ENCODE peak calls at places on chromosomes 16 and 17, in ten cellular contexts. One of them, this sample, is unnamed.
A peak's percentile ranks its signal among the peaks of the same experiment; 100 is the strongest.

GRCh38 chr17:56478836-56479447 is 114.6 kb upstream of the NOG start:
- DNase-seq in body of pancreas: peak; percentile 5
- DNase-seq in prostate gland: no peak
- DNase-seq in keratinocyte: no peak
- DNase-seq in aorta: no peak
- DNase-seq in lower lobe of right lung: no peak
- DNase-seq in Panc1: peak; percentile 8
- DNase-seq in pancreas: peak; percentile 8
- DNase-seq in heart left ventricle: no peak
- DNase-seq in NT2/D1: peak; percentile 16
- DNase-seq in this sample: peak; percentile 37

GRCh38 chr17:45021607-45022287 is 29.7 kb downstream of the DCAKD start:
- DNase-seq in aorta: peak; percentile 79
- DNase-seq in prostate gland: peak; percentile 42
- DNase-seq in lower lobe of right lung: peak; percentile 79
- DNase-seq in keratinocyte: no peak
- DNase-seq in NT2/D1: no peak
- DNase-seq in Panc1: no peak
- DNase-seq in heart left ventricle: peak; percentile 70
- DNase-seq in pancreas: peak; percentile 75
- DNase-seq in body of pancreas: peak; percentile 75
- DNase-seq in this sample: no peak

GRCh38 chr16:58960484-58960883 is 226.4 kb upstream of the GOT2 start:
- DNase-seq in keratinocyte: no peak
- DNase-seq in prostate gland: no peak
- DNase-seq in body of pancreas: no peak
- DNase-seq in pancreas: no peak
- DNase-seq in Panc1: no peak
- DNase-seq in aorta: no peak
- DNase-seq in heart left ventricle: no peak
- DNase-seq in lower lobe of right lung: no peak
- DNase-seq in NT2/D1: no peak
- DNase-seq in this sample: peak; percentile 13

GRCh38 chr17:72603346-72604242 is 482.8 kb downstream of the SOX9 start:
- DNase-seq in pancreas: no peak
- DNase-seq in heart left ventricle: no peak
- DNase-seq in aorta: no peak
- DNase-seq in lower lobe of right lung: no peak
- DNase-seq in prostate gland: no peak
- DNase-seq in keratinocyte: no peak
- DNase-seq in Panc1: no peak
- DNase-seq in body of pancreas: no peak
- DNase-seq in NT2/D1: no peak
- DNase-seq in this sample: no peak

GRCh38 chr17:55567240-55568216 is 56.3 kb upstream of the SMIM36 start:
- DNase-seq in pancreas: peak; percentile 22
- DNase-seq in body of pancreas: peak; percentile 36
- DNase-seq in heart left ventricle: peak; percentile 35
- DNase-seq in prostate gland: no peak
- DNase-seq in aorta: peak; percentile 56
- DNase-seq in Panc1: no peak
- DNase-seq in lower lobe of right lung: no peak
- DNase-seq in keratinocyte: no peak
- DNase-seq in NT2/D1: no peak
- DNase-seq in this sample: no peak

GRCh38 chr16:54816471-54816870 is 114.2 kb upstream of the IRX5 start:
- DNase-seq in prostate gland: no peak
- DNase-seq in body of pancreas: no peak
- DNase-seq in aorta: no peak
- DNase-seq in pancreas: no peak
- DNase-seq in lower lobe of right lung: no peak
- DNase-seq in NT2/D1: no peak
- DNase-seq in Panc1: no peak
- DNase-seq in keratinocyte: no peak
- DNase-seq in heart left ventricle: no peak
- DNase-seq in this sample: no peak

GRCh38 chr16:57863434-57864160 is 61.3 kb upstream of the KIFC3 start:
- DNase-seq in Panc1: peak; percentile 42
- DNase-seq in prostate gland: peak; percentile 63
- DNase-seq in pancreas: peak; percentile 75
- DNase-seq in keratinocyte: no peak
- DNase-seq in aorta: peak; percentile 77
- DNase-seq in lower lobe of right lung: peak; percentile 60
- DNase-seq in body of pancreas: peak; percentile 79
- DNase-seq in NT2/D1: peak; percentile 92
- DNase-seq in heart left ventricle: peak; percentile 61
- DNase-seq in this sample: peak; percentile 74

GRCh38 chr16:82504811-82505210 is 122.0 kb upstream of the CDH13 start:
- DNase-seq in heart left ventricle: no peak
- DNase-seq in keratinocyte: no peak
- DNase-seq in body of pancreas: no peak
- DNase-seq in lower lobe of right lung: no peak
- DNase-seq in NT2/D1: no peak
- DNase-seq in Panc1: no peak
- DNase-seq in pancreas: no peak
- DNase-seq in aorta: no peak
- DNase-seq in prostate gland: no peak
- DNase-seq in this sample: no peak

GRCh38 chr17:49290690-49291326 is 60.2 kb upstream of the PHOSPHO1 start:
- DNase-seq in prostate gland: no peak
- DNase-seq in heart left ventricle: no peak
- DNase-seq in pancreas: no peak
- DNase-seq in body of pancreas: no peak
- DNase-seq in NT2/D1: no peak
- DNase-seq in Panc1: peak; percentile 12
- DNase-seq in lower lobe of right lung: no peak
- DNase-seq in keratinocyte: no peak
- DNase-seq in aorta: no peak
- DNase-seq in this sample: no peak

GRCh38 chr17:16459850-16460550 is 32.0 kb downstream of the LRRC75A start:
- DNase-seq in pancreas: no peak
- DNase-seq in aorta: no peak
- DNase-seq in lower lobe of right lung: no peak
- DNase-seq in keratinocyte: no peak
- DNase-seq in Panc1: no peak
- DNase-seq in prostate gland: no peak
- DNase-seq in body of pancreas: peak; percentile 27
- DNase-seq in NT2/D1: no peak
- DNase-seq in heart left ventricle: no peak
- DNase-seq in this sample: no peak

GRCh38 chr17:76495663-76496400 is 5.4 kb downstream of the RHBDF2 start:
- DNase-seq in lower lobe of right lung: no peak
- DNase-seq in prostate gland: no peak
- DNase-seq in aorta: no peak
- DNase-seq in body of pancreas: no peak
- DNase-seq in Panc1: no peak
- DNase-seq in keratinocyte: no peak
- DNase-seq in pancreas: no peak
- DNase-seq in NT2/D1: no peak
- DNase-seq in heart left ventricle: no peak
- DNase-seq in this sample: no peak

GRCh38 chr17:19370493-19370960 is 7.8 kb upstream of the MAPK7 start:
- DNase-seq in Panc1: no peak
- DNase-seq in heart left ventricle: peak; percentile 78
- DNase-seq in aorta: peak; percentile 67
- DNase-seq in lower lobe of right lung: peak; percentile 68
- DNase-seq in body of pancreas: no peak
- DNase-seq in NT2/D1: no peak
- DNase-seq in prostate gland: no peak
- DNase-seq in pancreas: no peak
- DNase-seq in keratinocyte: no peak
- DNase-seq in this sample: no peak

GRCh38 chr16:1428511-1428910 is 2.4 kb upstream of the PERCC1 start:
- DNase-seq in lower lobe of right lung: no peak
- DNase-seq in pancreas: no peak
- DNase-seq in keratinocyte: no peak
- DNase-seq in prostate gland: no peak
- DNase-seq in body of pancreas: no peak
- DNase-seq in aorta: no peak
- DNase-seq in heart left ventricle: no peak
- DNase-seq in Panc1: no peak
- DNase-seq in NT2/D1: no peak
- DNase-seq in this sample: no peak

GRCh38 chr16:11310997-11311561 is 29.9 kb upstream of the PRM1 start:
- DNase-seq in body of pancreas: no peak
- DNase-seq in heart left ventricle: no peak
- DNase-seq in NT2/D1: no peak
- DNase-seq in aorta: no peak
- DNase-seq in pancreas: no peak
- DNase-seq in prostate gland: no peak
- DNase-seq in Panc1: no peak
- DNase-seq in lower lobe of right lung: no peak
- DNase-seq in keratinocyte: no peak
- DNase-seq in this sample: no peak

DNA sequence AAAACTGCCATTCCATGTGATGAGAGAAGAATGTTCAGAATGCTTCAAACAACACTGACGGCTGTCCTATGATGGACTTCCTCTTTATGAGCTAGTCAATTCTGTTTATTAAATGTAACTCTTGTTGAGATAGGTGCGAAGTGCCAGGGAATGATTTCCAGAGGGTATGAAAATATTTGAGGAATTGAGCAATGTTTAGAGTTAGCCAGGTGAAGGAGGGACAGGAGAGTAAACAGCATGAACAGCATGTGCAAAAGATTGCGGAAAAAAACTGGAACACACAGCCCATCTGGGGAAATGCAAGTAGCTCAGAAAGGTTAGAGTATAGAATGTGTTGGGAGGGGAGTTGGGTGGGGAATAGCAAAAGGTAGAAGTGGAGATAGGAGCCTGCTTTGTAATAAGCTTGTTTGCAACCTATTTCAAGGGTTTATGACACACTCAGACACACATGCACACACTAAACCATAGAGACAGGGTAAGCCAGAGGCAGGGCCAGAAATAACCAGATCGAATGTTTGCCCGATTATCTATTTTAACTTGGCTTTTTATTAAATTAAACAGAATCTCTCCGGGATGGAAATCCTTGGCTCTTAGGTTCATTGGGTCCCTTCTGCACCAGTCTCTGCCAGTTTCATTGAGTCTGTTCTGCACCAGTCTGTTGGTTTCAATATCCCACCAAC is 135.6 kb upstream of the COX10 start:
- DNase-seq in pancreas: no peak
- DNase-seq in prostate gland: no peak
- DNase-seq in aorta: no peak
- DNase-seq in lower lobe of right lung: no peak
- DNase-seq in heart left ventricle: no peak
- DNase-seq in Panc1: no peak
- DNase-seq in body of pancreas: no peak
- DNase-seq in keratinocyte: no peak
- DNase-seq in NT2/D1: no peak
- DNase-seq in this sample: no peak
- H3K27me3 ChIP-seq in pancreas: no peaks in the 10 kb centered on the region
- H3K27me3 ChIP-seq in prostate gland: no peaks in the 10 kb centered on the region
- H3K27me3 ChIP-seq in aorta: no peaks in the 10 kb centered on the region
- H3K27me3 ChIP-seq in lower lobe of right lung: no peaks in the 10 kb centered on the region
- H3K27me3 ChIP-seq in heart left ventricle: no peaks in the 10 kb centered on the region
- H3K27me3 ChIP-seq in Panc1: no peaks in the 10 kb centered on the region
- H3K27me3 ChIP-seq in body of pancreas: no peaks in the 10 kb centered on the region
- H3K27me3 ChIP-seq in keratinocyte: no peaks in the 10 kb centered on the region
- H3K27me3 ChIP-seq in NT2/D1: no peaks in the 10 kb centered on the region
- H3K27me3 ChIP-seq in this sample: no peaks in the 10 kb centered on the region

GRCh38 chr16:49698416-49698815 is 157.5 kb downstream of the ZNF423 start:
- DNase-seq in Panc1: no peak
- DNase-seq in heart left ventricle: peak; percentile 54
- DNase-seq in body of pancreas: no peak
- DNase-seq in NT2/D1: no peak
- DNase-seq in keratinocyte: no peak
- DNase-seq in pancreas: no peak
- DNase-seq in prostate gland: no peak
- DNase-seq in aorta: peak; percentile 73
- DNase-seq in lower lobe of right lung: no peak
- DNase-seq in this sample: no peak
- H3K4me1 ChIP-seq in Panc1: no peaks in the 10 kb centered on the region
- H3K4me1 ChIP-seq in heart left ventricle: peaks cover 55% of the 10 kb centered on the region
- H3K4me1 ChIP-seq in body of pancreas: no peaks in the 10 kb centered on the region
- H3K4me1 ChIP-seq in NT2/D1: peaks cover 23% of the 10 kb centered on the region
- H3K4me1 ChIP-seq in keratinocyte: peaks cover 30% of the 10 kb centered on the region
- H3K4me1 ChIP-seq in pancreas: no peaks in the 10 kb centered on the region
- H3K4me1 ChIP-seq in prostate gland: no peaks in the 10 kb centered on the region
- H3K4me1 ChIP-seq in aorta: peaks cover 3% of the 10 kb centered on the region
- H3K4me1 ChIP-seq in lower lobe of right lung: peaks cover 20% of the 10 kb centered on the region
- H3K4me1 ChIP-seq in this sample: peaks cover 23% of the 10 kb centered on the region

GRCh38 chr17:36863131-36863530 is 74.1 kb upstream of the LHX1 start:
- DNase-seq in prostate gland: no peak
- DNase-seq in body of pancreas: no peak
- DNase-seq in pancreas: no peak
- DNase-seq in lower lobe of right lung: no peak
- DNase-seq in Panc1: no peak
- DNase-seq in NT2/D1: no peak
- DNase-seq in heart left ventricle: no peak
- DNase-seq in aorta: no peak
- DNase-seq in keratinocyte: no peak
- DNase-seq in this sample: no peak

GRCh38 chr17:36863676-36864075 is 73.6 kb upstream of the LHX1 start:
- DNase-seq in NT2/D1: no peak
- DNase-seq in lower lobe of right lung: no peak
- DNase-seq in body of pancreas: no peak
- DNase-seq in prostate gland: no peak
- DNase-seq in aorta: no peak
- DNase-seq in keratinocyte: no peak
- DNase-seq in heart left ventricle: no peak
- DNase-seq in Panc1: no peak
- DNase-seq in pancreas: no peak
- DNase-seq in this sample: no peak

GRCh38 chr17:36864230-36864629 is 73.0 kb upstream of the LHX1 start:
- DNase-seq in prostate gland: no peak
- DNase-seq in pancreas: no peak
- DNase-seq in aorta: no peak
- DNase-seq in keratinocyte: no peak
- DNase-seq in lower lobe of right lung: no peak
- DNase-seq in NT2/D1: no peak
- DNase-seq in Panc1: no peak
- DNase-seq in body of pancreas: no peak
- DNase-seq in heart left ventricle: no peak
- DNase-seq in this sample: no peak

GRCh38 chr17:36862116-36862920 is 75.0 kb upstream of the LHX1 start:
- DNase-seq in heart left ventricle: no peak
- DNase-seq in aorta: no peak
- DNase-seq in lower lobe of right lung: no peak
- DNase-seq in Panc1: no peak
- DNase-seq in prostate gland: no peak
- DNase-seq in NT2/D1: no peak
- DNase-seq in body of pancreas: no peak
- DNase-seq in keratinocyte: no peak
- DNase-seq in pancreas: no peak
- DNase-seq in this sample: no peak

GRCh38 chr17:36864827-36865320 is 72.4 kb upstream of the LHX1 start:
- DNase-seq in aorta: no peak
- DNase-seq in heart left ventricle: no peak
- DNase-seq in Panc1: no peak
- DNase-seq in lower lobe of right lung: no peak
- DNase-seq in pancreas: no peak
- DNase-seq in body of pancreas: no peak
- DNase-seq in NT2/D1: peak; percentile 15
- DNase-seq in prostate gland: no peak
- DNase-seq in keratinocyte: no peak
- DNase-seq in this sample: no peak
- H3K27me3 ChIP-seq in aorta: no peaks in the 10 kb centered on the region
- H3K27me3 ChIP-seq in heart left ventricle: peaks cover 35% of the 10 kb centered on the region
- H3K27me3 ChIP-seq in Panc1: no peaks in the 10 kb centered on the region
- H3K27me3 ChIP-seq in lower lobe of right lung: peaks cover 7% of the 10 kb centered on the region
- H3K27me3 ChIP-seq in pancreas: no peaks in the 10 kb centered on the region
- H3K27me3 ChIP-seq in body of pancreas: no peaks in the 10 kb centered on the region
- H3K27me3 ChIP-seq in NT2/D1: no peaks in the 10 kb centered on the region
- H3K27me3 ChIP-seq in prostate gland: peaks cover 3% of the 10 kb centered on the region
- H3K27me3 ChIP-seq in keratinocyte: no peaks in the 10 kb centered on the region
- H3K27me3 ChIP-seq in this sample: no peaks in the 10 kb centered on the region

GRCh38 chr17:50953518-50953830 is 87.3 kb upstream of the TOB1 start:
- DNase-seq in lower lobe of right lung: no peak
- DNase-seq in aorta: no peak
- DNase-seq in keratinocyte: no peak
- DNase-seq in pancreas: no peak
- DNase-seq in prostate gland: no peak
- DNase-seq in Panc1: no peak
- DNase-seq in NT2/D1: no peak
- DNase-seq in body of pancreas: no peak
- DNase-seq in heart left ventricle: no peak
- DNase-seq in this sample: no peak
- H3K4me1 ChIP-seq in lower lobe of right lung: peaks cover 47% of the 10 kb centered on the region
- H3K4me1 ChIP-seq in aorta: no peaks in the 10 kb centered on the region
- H3K4me1 ChIP-seq in keratinocyte: peaks cover 60% of the 10 kb centered on the region
- H3K4me1 ChIP-seq in pancreas: peaks cover 42% of the 10 kb centered on the region
- H3K4me1 ChIP-seq in prostate gland: peaks cover 18% of the 10 kb centered on the region
- H3K4me1 ChIP-seq in Panc1: peaks cover 39% of the 10 kb centered on the region
- H3K4me1 ChIP-seq in NT2/D1: peaks cover 25% of the 10 kb centered on the region
- H3K4me1 ChIP-seq in body of pancreas: peaks cover 58% of the 10 kb centered on the region
- H3K4me1 ChIP-seq in heart left ventricle: peaks cover 65% of the 10 kb centered on the region
- H3K4me1 ChIP-seq in this sample: peaks cover 11% of the 10 kb centered on the region

This sample was measured in iPS DF 6.9.